ENCODE peak calls at places on chromosomes 4 and X, in six cellular contexts. A is lower lobe of right lung; B is Right ventricle myocardium superior; F is T-helper 17 cell; S is central memory CD8-positive, alpha-beta T cell; O is upper lobe of right lung. L is an unnamed sample.

GRCh38 chrX:110219920-110220319 is 98.0 kb downstream of the AMMECR1 start:
- ATAC-seq in O (no peak), B (no peak), A (no peak), F (no peak), S (no peak), L (no peak)

GRCh38 chrX:19883878-19884277 is 3.5 kb downstream of the SH3KBP1 start:
- ATAC-seq in F (peak), B (no peak), S (no peak), O (no peak), A (no peak), L (no peak)

GRCh38 chr4:71230258-71230594 is 108.6 kb upstream of the SLC4A4 start:
- ATAC-seq in A (peak), F (no peak), B (no peak), S (no peak), O (peak), L (no peak)

GRCh38 chr4:105088110-105088879 is 58.4 kb upstream of the TET2 start:
- ATAC-seq in O (peak), F (no peak), S (no peak), B (peak), A (no peak), L (no peak)

GRCh38 chr4:149845643-149846208 is 30.1 kb upstream of the IQCM start:
- ATAC-seq in A (no peak), O (no peak), S (no peak), B (no peak), F (no peak), L (no peak)

GRCh38 chrX:101419489-101419888 is 11.5 kb downstream of the HNRNPH2 start:
- ATAC-seq in O (no peak), S (no peak), F (no peak), B (no peak), A (no peak), L (no peak)

GRCh38 chr4:39933689-39934590 is 43.8 kb downstream of the PDS5A start:
- ATAC-seq in B (peak), O (peak), F (peak), S (no peak), A (no peak), L (no peak)

GRCh38 chr4:185589067-185589844 is 53.9 kb upstream of the PDLIM3 start:
- ATAC-seq in A (no peak), B (no peak), F (no peak), S (no peak), O (no peak), L (peak)

GRCh38 chr4:85642356-85643100 is 167.6 kb downstream of the ARHGAP24 start:
- ATAC-seq in O (no peak), F (no peak), S (no peak), A (no peak), B (no peak), L (no peak)

GRCh38 chr4:57640391-57641100 is 530.4 kb upstream of the IGFBP7 start:
- ATAC-seq in O (no peak), B (no peak), S (no peak), A (no peak), F (no peak), L (no peak)

GRCh38 chr4:129117705-129118104 is 21.8 kb downstream of the C4orf33 start:
- ATAC-seq in A (no peak), F (no peak), O (no peak), S (no peak), B (no peak), L (no peak)

GRCh38 chr4:15213415-15213814 is 211.1 kb downstream of the CPEB2 start:
- ATAC-seq in F (no peak), B (no peak), O (no peak), A (no peak), S (no peak), L (no peak)

GRCh38 chrX:69024931-69025330 is 140.3 kb downstream of the PJA1 start:
- ATAC-seq in O (peak), A (peak), S (no peak), F (no peak), B (peak), L (peak)

GRCh38 chr4:85491527-85491926 is 16.6 kb downstream of the ARHGAP24 start:
- ATAC-seq in S (no peak), O (no peak), F (peak), A (peak), B (peak), L (no peak)

GRCh38 chr4:175435437-175435836 is 376.6 kb downstream of the GPM6A start:
- ATAC-seq in O (peak), A (no peak), F (no peak), S (no peak), B (no peak), L (no peak)

GRCh38 chrX:134431894-134432293 is 28.1 kb upstream of the HPRT1 start:
- ATAC-seq in O (no peak), S (no peak), F (no peak), A (no peak), B (no peak), L (no peak)

GRCh38 chr4:80136238-80136637 is 61.1 kb upstream of the PRDM8 start:
- ATAC-seq in S (no peak), F (no peak), A (no peak), O (no peak), B (no peak), L (no peak)

GRCh38 chr4:107794001-107794400 is 30.7 kb upstream of the SGMS2 start:
- ATAC-seq in S (no peak), F (no peak), O (no peak), B (no peak), A (no peak), L (no peak)

GRCh38 chrX:100409316-100410082 is 574 bp downstream of the PCDH19 start:
- ATAC-seq in O (no peak), F (no peak), S (no peak), A (peak), B (no peak), L (peak)

GRCh38 chrX:140765043-140765784 is 55.7 kb downstream of the LINC00632 start:
- ATAC-seq in S (no peak), O (no peak), A (peak), B (peak), F (no peak), L (peak)

GRCh38 chr4:41620594-41621256 is 82.8 kb downstream of the LIMCH1 start:
- ATAC-seq in A (no peak), F (no peak), O (no peak), B (peak), S (no peak), L (no peak)

GRCh38 chrX:64395568-64395929 is 297 bp upstream of the MTMR8 start:
- ATAC-seq in S (peak), F (peak), O (no peak), B (no peak), A (peak), L (no peak)

GRCh38 chr4:141746026-141746425 is 109.6 kb downstream of the IL15 start:
- ATAC-seq in F (no peak), S (no peak), B (no peak), O (no peak), A (no peak), L (no peak)

GRCh38 chr4:66688674-66689073 is 856.6 kb downstream of the CENPC start:
- ATAC-seq in B (no peak), A (no peak), O (no peak), F (no peak), S (no peak), L (no peak)

L was measured in gastroesophageal sphincter.